ENCODE peak calls at places on chromosomes 4 and X, in four cellular contexts. K, W, F and N are unnamed samples.

GRCh38 chr4:41619161-41619560 is 81.2 kb downstream of the LIMCH1 start:
- DNase-seq in W (no peak), F (peak), K (peak), N (peak)

GRCh38 chr4:153335665-153336064 is 8.8 kb upstream of the MND1 start:
- DNase-seq in F (no peak), W (no peak), K (no peak), N (no peak)

GRCh38 chr4:105106416-105106815 is 40.3 kb upstream of the TET2 start:
- DNase-seq in K (no peak), W (no peak), F (no peak), N (no peak)

GRCh38 chrX:6325437-6325836 is 96.8 kb upstream of the NLGN4X start:
- DNase-seq in W (no peak), F (no peak), K (peak), N (peak)

GRCh38 chr4:77263247-77263646 is 106.2 kb downstream of the CCNG2 start:
- DNase-seq in F (no peak), W (no peak), K (no peak), N (no peak)

GRCh38 chrX:24479924-24480722 is 15.0 kb downstream of the PDK3 start:
- DNase-seq in K (no peak), W (peak), F (no peak), N (no peak)

GRCh38 chr4:28082686-28083390 is 1222.2 kb downstream of the STIM2 start:
- DNase-seq in F (no peak), W (no peak), K (no peak), N (no peak)

GRCh38 chr4:1201851-1202525 is 29.6 kb upstream of the SPON2 start:
- DNase-seq in K (no peak), F (no peak), W (peak), N (no peak)

GRCh38 chrX:31227250-31227649 is 155.4 kb upstream of the FTHL17 start:
- DNase-seq in F (no peak), W (no peak), K (no peak), N (no peak)

GRCh38 chr4:134202557-134202956 is 968 bp upstream of the PABPC4L start:
- DNase-seq in K (no peak), F (no peak), W (peak), N (no peak)

GRCh38 chr4:128844931-128845330 is 35.4 kb downstream of the JADE1 start:
- DNase-seq in F (no peak), W (no peak), K (no peak), N (no peak)

GRCh38 chr4:7068883-7069282 is 1.0 kb upstream of the GRPEL1 start:
- DNase-seq in W (no peak), K (peak), F (peak), N (peak)

GRCh38 chr4:152684007-152684406 is 4.2 kb upstream of the TMEM154 start:
- DNase-seq in W (no peak), K (no peak), F (no peak), N (no peak)

GRCh38 chr4:123488916-123489315 is 92.3 kb downstream of the SPRY1 start:
- DNase-seq in K (no peak), W (no peak), F (no peak), N (no peak)

GRCh38 chrX:20059467-20060128 is 57.1 kb downstream of the MAP7D2 start:
- DNase-seq in W (no peak), K (peak), F (no peak), N (no peak)

GRCh38 chrX:70481871-70482270 is 37.2 kb downstream of the DLG3 start:
- DNase-seq in W (no peak), K (no peak), F (no peak), N (no peak)

GRCh38 chrX:40008841-40009461 is 88.8 kb downstream of the BCOR start:
- DNase-seq in W (no peak), K (peak), F (peak), N (peak)

GRCh38 chr4:182914357-182914756 is 2.8 kb downstream of the DCTD start:
- DNase-seq in F (no peak), K (no peak), W (no peak), N (no peak)

GRCh38 chrX:109270580-109271484 is 211.1 kb downstream of the GUCY2F start:
- DNase-seq in W (no peak), F (no peak), K (no peak), N (no peak)

GRCh38 chrX:44062842-44063241 is 89.7 kb upstream of the NDP start:
- DNase-seq in F (no peak), K (no peak), W (no peak), N (no peak)

GRCh38 chr4:2671267-2671895 is 84.8 kb downstream of the TNIP2 start:
- DNase-seq in F (peak), K (no peak), W (no peak), N (no peak)

GRCh38 chr4:138828926-138829325 is 186.7 kb upstream of the NOCT start:
- DNase-seq in W (no peak), K (no peak), F (no peak), N (no peak)

GRCh38 chr4:146435962-146436361 is 85.8 kb downstream of the SLC10A7 start:
- DNase-seq in W (no peak), K (no peak), F (no peak), N (no peak)

GRCh38 chr4:96093057-96093456 is 253.2 kb downstream of the PDHA2 start:
- DNase-seq in K (no peak), F (no peak), W (no peak), N (no peak)

GRCh38 chr4:41560112-41560511 is 22.2 kb downstream of the LIMCH1 start:
- DNase-seq in K (peak), F (peak), W (no peak), N (no peak)

GRCh38 chr4:52572936-52573485 is 86.1 kb downstream of the USP46 start:
- DNase-seq in K (no peak), W (no peak), F (no peak), N (no peak)

GRCh38 chr4:13615162-13615561 is 12.4 kb downstream of the BOD1L1 start:
- DNase-seq in W (no peak), K (no peak), F (no peak), N (no peak)

GRCh38 chr4:84499065-84499982 is at the start of gene NKX6-1:
- DNase-seq in W (no peak), K (peak), F (peak), N (peak)

GRCh38 chr4:73617256-73617655 is 3.0 kb downstream of the RASSF6 start:
- DNase-seq in K (no peak), W (no peak), F (no peak), N (peak)

GRCh38 chr4:73619351-73619750 is 885 bp downstream of the RASSF6 start:
- DNase-seq in F (no peak), K (no peak), W (no peak), N (no peak)

GRCh38 chr4:73621357-73621756 is 1.1 kb upstream of the RASSF6 start:
- DNase-seq in F (no peak), K (no peak), W (no peak), N (no peak)

GRCh38 chr4:73615613-73616012 is 4.6 kb downstream of the RASSF6 start:
- DNase-seq in F (peak), K (peak), W (no peak), N (peak)

GRCh38 chr4:73620115-73620792 is at the start of gene RASSF6:
- DNase-seq in W (no peak), F (peak), K (peak), N (peak)
- H3K4me2 ChIP-seq in W (no peak), F (peak), K (peak), N (peak)

DNA sequence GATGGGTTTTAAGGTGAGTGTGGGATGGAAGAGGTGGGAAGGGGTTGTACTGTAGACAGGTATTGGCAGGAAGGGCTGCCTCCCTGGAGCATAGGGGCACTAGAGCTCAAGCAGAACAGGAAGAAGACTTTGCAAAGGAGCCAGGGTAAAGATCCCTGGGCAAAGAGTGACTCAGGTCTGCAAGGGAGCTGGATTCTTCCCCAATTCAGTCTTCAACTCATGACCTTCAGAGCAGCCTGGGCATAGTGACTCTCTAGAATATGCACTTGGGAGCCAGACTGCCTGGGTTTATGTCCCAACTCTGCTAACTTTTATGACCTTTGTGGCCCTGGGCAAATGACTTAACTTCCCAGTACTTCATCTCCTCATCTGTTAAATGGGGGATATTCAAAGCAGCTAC is 4.0 kb downstream of the LONRF3 start:
- DNase-seq in F (no peak), W (no peak), K (no peak), N (no peak)
- H3K4me2 ChIP-seq in F (no peak), W (no peak), K (no peak), N (no peak)

DNA sequence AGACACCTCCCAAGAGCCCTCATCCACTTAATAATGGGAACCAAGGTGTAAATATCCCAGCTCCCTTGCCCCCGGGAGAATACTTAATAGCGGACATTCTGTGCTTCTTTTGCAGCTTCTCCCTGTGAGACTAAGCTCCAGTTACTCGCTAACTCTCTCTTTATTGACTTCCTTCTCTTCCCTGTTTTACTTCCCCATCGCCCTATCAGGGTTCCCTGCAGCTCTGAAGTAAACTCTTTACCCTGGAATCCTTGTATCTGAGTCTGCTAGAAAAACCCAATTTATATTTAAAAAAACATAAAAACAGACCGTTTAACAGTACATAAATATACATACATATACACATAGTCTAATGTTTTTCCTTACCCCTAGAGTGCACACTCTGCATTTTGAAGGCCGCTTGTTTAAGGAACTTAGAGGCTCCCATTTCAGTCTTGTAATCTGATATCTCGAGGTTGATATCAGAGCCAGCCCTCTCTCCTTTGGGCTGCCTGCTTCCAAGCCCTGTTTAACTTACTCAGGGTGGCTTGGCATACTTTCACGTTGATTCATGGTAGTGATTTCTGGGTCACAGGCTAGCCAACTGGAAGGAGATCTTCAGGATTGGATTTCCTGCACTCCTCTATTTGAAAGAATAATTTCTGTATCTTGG is 177.4 kb upstream of the SCML1 start:
- DNase-seq in W (no peak), K (peak), F (peak), N (peak)
- H3K4me2 ChIP-seq in W (no peak), K (no peak), F (peak), N (peak)

GRCh38 chrX:10582945-10583344 is 37.4 kb downstream of the MID1 start:
- DNase-seq in K (no peak), F (no peak), W (no peak), N (no peak)
- H3K4me2 ChIP-seq in K (no peak), F (no peak), W (no peak), N (no peak)

DNA sequence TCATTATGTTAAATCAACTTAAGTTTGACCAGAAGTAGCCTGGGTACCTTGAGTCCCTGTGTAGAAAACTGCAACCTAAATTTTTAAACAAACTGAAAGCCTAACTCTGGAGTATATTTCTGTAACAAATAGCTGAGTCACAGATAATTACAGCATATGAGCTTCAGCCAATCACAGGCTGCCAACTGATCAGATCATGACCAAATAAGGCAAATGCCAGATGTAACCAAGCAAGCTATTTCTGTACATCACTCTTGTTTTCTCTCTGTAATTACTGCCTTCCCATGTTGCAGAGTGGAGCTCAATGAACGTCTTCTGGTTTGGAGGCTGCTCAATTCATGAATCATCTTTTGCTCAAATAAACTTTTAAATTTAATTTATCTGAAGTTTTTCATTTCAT is 980.9 kb upstream of the DIAPH2 start:
- DNase-seq in F (no peak), K (no peak), W (no peak), N (no peak)
- H3K4me2 ChIP-seq in F (no peak), K (no peak), W (no peak), N (no peak)

DNA sequence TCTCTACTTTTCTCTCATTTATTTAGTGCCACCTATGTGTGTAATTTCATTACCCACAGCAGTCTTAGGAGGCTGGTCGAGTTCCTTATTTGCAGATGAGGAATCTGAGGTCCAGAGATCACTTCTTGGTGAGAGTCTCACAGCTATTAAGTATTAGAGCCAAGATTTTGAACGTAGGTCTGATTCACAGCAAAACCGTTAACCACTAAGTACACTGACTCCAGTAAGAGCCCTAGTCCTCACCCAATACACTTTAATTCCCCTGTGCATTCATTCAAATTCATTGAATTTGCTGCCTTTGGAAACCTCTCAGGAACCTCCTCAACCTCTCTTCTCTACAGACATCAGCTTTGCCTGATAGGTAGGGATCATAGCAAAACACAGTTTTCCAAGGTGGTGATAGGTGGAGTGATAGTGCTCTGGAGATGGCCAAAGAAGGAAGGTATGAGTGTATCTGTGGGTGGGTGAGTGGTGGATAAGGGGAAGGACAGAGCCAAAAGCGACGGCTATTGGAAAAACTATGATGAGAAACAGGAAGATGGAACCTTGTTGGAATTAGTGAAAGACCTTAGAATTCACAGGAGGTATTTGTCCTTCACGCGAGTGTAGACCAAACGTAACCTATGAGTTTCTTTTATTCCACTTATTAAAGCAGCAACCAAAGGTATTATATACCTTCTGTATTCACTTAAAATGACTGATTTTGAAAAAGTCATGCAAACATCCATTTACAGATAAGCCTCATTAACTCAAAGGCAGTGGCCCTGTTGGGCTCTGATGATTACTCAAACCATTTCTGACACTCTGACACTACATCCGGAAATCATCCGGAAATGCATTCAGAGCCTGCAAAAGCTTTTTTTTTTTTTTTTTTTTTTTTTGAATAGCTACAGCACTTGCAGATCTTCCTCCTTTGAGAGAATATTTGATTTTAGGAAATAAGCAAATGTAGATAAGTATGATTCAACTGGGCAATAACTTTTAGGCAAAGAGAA is 6.3 kb downstream of the FMR1 start:
- DNase-seq in W (peak), K (no peak), F (no peak), N (no peak)
- H3K4me2 ChIP-seq in W (peak), K (no peak), F (no peak), N (no peak)

GRCh38 chr4:64670647-64671046 is 261.4 kb upstream of the TECRL start:
- DNase-seq in K (no peak), W (no peak), F (no peak), N (no peak)
- H3K4me2 ChIP-seq in K (no peak), W (no peak), F (no peak), N (no peak)